ENCODE peak calls at places on chromosomes 6 and 20, in four cellular contexts. T is small intestine; P is CD8-positive, alpha-beta T cell; N is tibial artery. H is an unnamed sample.

GRCh38 chr6:43744490-43744889 is 25.5 kb upstream of the VEGFA start:
- DNase-seq in T (no peak), P (no peak), N (no peak), H (no peak)

GRCh38 chr20:16284385-16285100 is 288.7 kb downstream of the KIF16B start:
- DNase-seq in T (peak), P (no peak), N (no peak), H (no peak)

GRCh38 chr6:7463785-7464184 is 74.2 kb downstream of the RIOK1 start:
- DNase-seq in T (peak), P (no peak), N (no peak), H (peak)

GRCh38 chr20:46939031-46939430 is 44.4 kb downstream of the EYA2 start:
- DNase-seq in T (no peak), P (no peak), N (no peak), H (no peak)

GRCh38 chr6:7146079-7146828 is 38.5 kb downstream of the RREB1 start:
- DNase-seq in T (peak), P (no peak), N (peak), H (peak)

GRCh38 chr6:44636576-44637248 is 249.2 kb downstream of the CDC5L start:
- DNase-seq in T (no peak), P (no peak), N (no peak), H (no peak)

GRCh38 chr6:16244869-16245451 is 6.6 kb downstream of the GMPR start:
- DNase-seq in T (no peak), P (no peak), N (no peak), H (no peak)

GRCh38 chr6:111013144-111013905 is 31.5 kb downstream of the RPF2 start:
- DNase-seq in T (no peak), P (no peak), N (no peak), H (no peak)

GRCh38 chr6:125858427-125859320 is 67.9 kb downstream of the NCOA7 start:
- DNase-seq in T (peak), P (no peak), N (peak), H (peak)

GRCh38 chr20:25247100-25247665 is 702 bp upstream of the PYGB start:
- DNase-seq in T (peak), P (no peak), N (peak), H (peak)

GRCh38 chr6:158284340-158285210 is 27.7 kb upstream of the TULP4 start:
- DNase-seq in T (no peak), P (no peak), N (no peak), H (no peak)

GRCh38 chr20:47244451-47244850 is 112.0 kb downstream of the ZMYND8 start:
- DNase-seq in T (no peak), P (no peak), N (no peak), H (no peak)

GRCh38 chr6:111792241-111792640 is 81.0 kb downstream of the FYN start:
- DNase-seq in T (no peak), P (no peak), N (no peak), H (no peak)

GRCh38 chr20:25257756-25258462 is 10.0 kb downstream of the PYGB start:
- DNase-seq in T (peak), P (no peak), N (no peak), H (peak)

GRCh38 chr6:93417421-93417996 is 1.9 kb downstream of the EPHA7 start:
- DNase-seq in T (no peak), P (no peak), N (no peak), H (no peak)

GRCh38 chr6:156775717-156776116 is 1.5 kb upstream of the ARID1B start:
- DNase-seq in T (no peak), P (no peak), N (no peak), H (no peak)

GRCh38 chr20:44805991-44806729 is 4.2 kb downstream of the RIMS4 start:
- DNase-seq in T (no peak), P (no peak), N (peak), H (peak)

GRCh38 chr20:17665756-17666155 is 16.3 kb downstream of the RRBP1 start:
- DNase-seq in T (no peak), P (no peak), N (no peak), H (no peak)

GRCh38 chr20:49420292-49420691 is 62.2 kb downstream of the KCNB1 start:
- DNase-seq in T (peak), P (no peak), N (no peak), H (no peak)

GRCh38 chr6:158492881-158493280 is 67.0 kb upstream of the TMEM181 start:
- DNase-seq in T (no peak), P (no peak), N (no peak), H (no peak)

GRCh38 chr6:139161817-139162284 is 27.0 kb downstream of the HECA start:
- DNase-seq in T (peak), P (peak), N (no peak), H (no peak)

GRCh38 chr6:106520711-106521367 is 108.5 kb downstream of the RTN4IP1 start:
- DNase-seq in T (peak), P (peak), N (no peak), H (peak)

GRCh38 chr6:168226832-168227434 is 92.6 kb downstream of the DACT2 start:
- DNase-seq in T (no peak), P (no peak), N (no peak), H (no peak)

GRCh38 chr6:136445063-136445462 is 105.2 kb downstream of the MAP7 start:
- DNase-seq in T (peak), P (no peak), N (no peak), H (no peak)

GRCh38 chr20:34600892-34601653 is 42.6 kb downstream of the MAP1LC3A start:
- DNase-seq in T (no peak), P (no peak), N (no peak), H (no peak)

GRCh38 chr20:34604980-34605788 is 46.7 kb downstream of the MAP1LC3A start:
- DNase-seq in T (no peak), P (no peak), N (no peak), H (no peak)

GRCh38 chr20:34607066-34607465 is 48.5 kb downstream of the MAP1LC3A start:
- DNase-seq in T (no peak), P (no peak), N (no peak), H (no peak)
- H3K4me3 ChIP-seq in T (no peak), P (no peak), N (no peak), H (no peak)

GRCh38 chr6:2141644-2142290 is 103.6 kb downstream of the GMDS start:
- DNase-seq in T (no peak), P (no peak), N (no peak), H (no peak)
- H3K4me3 ChIP-seq in T (no peak), P (no peak), N (no peak), H (no peak)

DNA sequence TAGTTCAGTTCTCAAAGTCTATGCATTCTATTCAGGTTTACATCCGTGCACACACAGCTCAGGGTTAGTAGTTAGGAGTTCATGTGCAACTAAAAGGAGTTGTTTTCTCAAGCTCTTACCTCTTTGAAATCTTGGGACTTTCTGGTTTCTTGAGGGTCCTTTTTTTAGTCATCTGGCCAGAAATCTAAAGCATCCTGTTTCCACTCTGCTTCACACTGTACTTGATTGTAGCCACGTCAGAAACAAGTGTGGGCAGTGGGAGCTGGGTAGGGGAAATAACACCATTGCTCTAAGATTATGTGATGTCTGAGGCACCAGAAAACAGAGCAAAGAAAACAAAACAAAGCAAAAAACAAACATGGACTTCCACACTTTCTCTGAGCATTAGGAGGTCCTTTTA is 58.3 kb downstream of the HDGFL1 start:
- DNase-seq in T (no peak), P (no peak), N (no peak), H (no peak)
- H3K4me3 ChIP-seq in T (no peak), P (no peak), N (no peak), H (no peak)

DNA sequence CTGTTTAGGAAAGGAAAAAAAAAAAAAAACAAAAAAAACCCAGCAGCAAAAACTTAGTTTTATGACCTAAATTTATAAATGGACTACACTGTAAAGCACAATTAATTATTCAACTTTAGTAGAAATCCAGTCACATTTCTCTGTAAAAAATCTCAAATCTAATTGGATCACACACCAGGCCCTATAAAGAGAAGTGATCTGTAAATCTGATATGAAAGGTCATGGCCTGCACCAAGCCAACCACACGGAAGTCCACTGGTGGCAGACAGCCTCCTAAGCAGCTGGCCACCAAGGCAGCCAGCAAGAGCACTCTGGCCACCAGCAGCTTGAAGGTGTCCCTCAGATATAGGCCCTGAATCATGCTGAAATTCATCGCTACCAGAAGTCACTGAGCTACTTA is 131.6 kb downstream of the HFE start:
- DNase-seq in T (no peak), P (no peak), N (no peak), H (no peak)
- H3K4me3 ChIP-seq in T (no peak), P (no peak), N (no peak), H (no peak)